ENCODE peak calls at places on chromosomes 2 and 18, in six cellular contexts. G, U, R, D, L and M are unnamed samples. For H3K79me2, the result is how much of the 10 kb centered on the place peaks cover.

GRCh38 chr2:119645173-119645846 is 33.7 kb upstream of the TMEM177 start:
- DNase-seq in G (peak), U (no peak), R (no peak), D (no peak), L (peak), M (no peak)

GRCh38 chr2:161796192-161796591 is 172.0 kb downstream of the SLC4A10 start:
- DNase-seq in G (no peak), U (no peak), R (no peak), D (no peak), L (no peak), M (no peak)

GRCh38 chr2:65548571-65549261 is 116.3 kb upstream of the SPRED2 start:
- DNase-seq in G (no peak), U (no peak), R (no peak), D (no peak), L (peak), M (peak)

GRCh38 chr18:78561757-78562445 is 417.7 kb upstream of the SALL3 start:
- DNase-seq in G (no peak), U (no peak), R (no peak), D (no peak), L (peak), M (no peak)

GRCh38 chr2:142980246-142981068 is 103.0 kb downstream of the KYNU start:
- DNase-seq in G (no peak), U (peak), R (no peak), D (peak), L (peak), M (no peak)

GRCh38 chr2:160752475-160753330 is 259.1 kb upstream of the RBMS1 start:
- DNase-seq in G (no peak), U (peak), R (no peak), D (no peak), L (peak), M (peak)

GRCh38 chr2:64652231-64653173 is 1.2 kb downstream of the SERTAD2 start:
- DNase-seq in G (no peak), U (peak), R (no peak), D (peak), L (peak), M (peak)

GRCh38 chr18:47265197-47265596 is 13.7 kb upstream of the SKOR2 start:
- DNase-seq in G (no peak), U (peak), R (no peak), D (no peak), L (peak), M (no peak)

GRCh38 chr2:70094978-70095832 is 7.9 kb downstream of the PCBP1 start:
- DNase-seq in G (no peak), U (peak), R (peak), D (peak), L (peak), M (peak)

GRCh38 chr2:391658-392170 is 103.8 kb upstream of the ALKAL2 start:
- DNase-seq in G (no peak), U (peak), R (no peak), D (no peak), L (no peak), M (no peak)

GRCh38 chr2:231356474-231356849 is 39.0 kb upstream of the B3GNT7 start:
- DNase-seq in G (no peak), U (no peak), R (no peak), D (no peak), L (no peak), M (no peak)

GRCh38 chr2:240412211-240412830 is 23.1 kb upstream of the GPC1 start:
- DNase-seq in G (no peak), U (no peak), R (no peak), D (no peak), L (no peak), M (peak)

GRCh38 chr2:238596571-238597551 is 170.1 kb downstream of the ASB1 start:
- DNase-seq in G (no peak), U (peak), R (peak), D (no peak), L (peak), M (peak)

GRCh38 chr2:135820003-135820618 is 16.9 kb downstream of the LCT start:
- DNase-seq in G (no peak), U (no peak), R (no peak), D (no peak), L (peak), M (peak)

GRCh38 chr18:39846277-39846676 is 2108.8 kb upstream of the PIK3C3 start:
- DNase-seq in G (no peak), U (no peak), R (no peak), D (no peak), L (no peak), M (peak)

GRCh38 chr18:28736223-28736622 is 559.3 kb upstream of the CDH2 start:
- DNase-seq in G (no peak), U (no peak), R (no peak), D (no peak), L (no peak), M (peak)

GRCh38 chr2:54497738-54498680 is 41.9 kb downstream of the SPTBN1 start:
- DNase-seq in G (no peak), U (peak), R (no peak), D (peak), L (no peak), M (no peak)

GRCh38 chr2:95345415-95346235 is 48.5 kb downstream of the KCNIP3 start:
- DNase-seq in G (peak), U (peak), R (peak), D (peak), L (peak), M (peak)
- TF ChIP-seq CTCF in G (peak), U (peak), R (peak), D (peak), L (peak), M (peak)

DNA sequence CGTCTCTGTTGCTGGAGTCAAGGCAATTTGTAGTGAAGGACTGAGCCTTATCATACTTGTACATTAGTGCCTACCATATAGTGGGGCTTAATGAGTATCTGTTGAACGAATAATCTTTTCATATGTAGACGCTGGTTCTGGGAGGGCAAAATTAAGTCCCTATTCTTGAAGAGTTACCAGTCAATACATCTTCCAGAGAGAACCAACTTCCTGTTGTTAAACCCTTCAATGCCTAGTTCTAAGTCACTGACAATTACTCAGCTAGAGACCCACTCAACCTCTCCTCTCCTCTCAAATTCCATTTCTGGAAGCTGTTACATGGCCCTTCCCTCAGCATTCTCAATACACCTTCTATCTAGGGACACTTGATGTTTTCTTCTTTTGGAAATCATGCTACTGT is 1.1 kb upstream of the MOB4 start:
- DNase-seq in G (peak), U (peak), R (no peak), D (peak), L (peak), M (no peak)
- H3K79me2 ChIP-seq in G (under half), U (under half), R (under half), D (under half), L (under half), M (under half)

GRCh38 chr2:172735646-172736418 is at the start of gene RAPGEF4:
- DNase-seq in G (peak), U (no peak), R (no peak), D (no peak), L (no peak), M (peak)
- H3K27ac ChIP-seq in G (no peak), U (no peak), R (no peak), D (no peak), L (no peak), M (no peak)

DNA sequence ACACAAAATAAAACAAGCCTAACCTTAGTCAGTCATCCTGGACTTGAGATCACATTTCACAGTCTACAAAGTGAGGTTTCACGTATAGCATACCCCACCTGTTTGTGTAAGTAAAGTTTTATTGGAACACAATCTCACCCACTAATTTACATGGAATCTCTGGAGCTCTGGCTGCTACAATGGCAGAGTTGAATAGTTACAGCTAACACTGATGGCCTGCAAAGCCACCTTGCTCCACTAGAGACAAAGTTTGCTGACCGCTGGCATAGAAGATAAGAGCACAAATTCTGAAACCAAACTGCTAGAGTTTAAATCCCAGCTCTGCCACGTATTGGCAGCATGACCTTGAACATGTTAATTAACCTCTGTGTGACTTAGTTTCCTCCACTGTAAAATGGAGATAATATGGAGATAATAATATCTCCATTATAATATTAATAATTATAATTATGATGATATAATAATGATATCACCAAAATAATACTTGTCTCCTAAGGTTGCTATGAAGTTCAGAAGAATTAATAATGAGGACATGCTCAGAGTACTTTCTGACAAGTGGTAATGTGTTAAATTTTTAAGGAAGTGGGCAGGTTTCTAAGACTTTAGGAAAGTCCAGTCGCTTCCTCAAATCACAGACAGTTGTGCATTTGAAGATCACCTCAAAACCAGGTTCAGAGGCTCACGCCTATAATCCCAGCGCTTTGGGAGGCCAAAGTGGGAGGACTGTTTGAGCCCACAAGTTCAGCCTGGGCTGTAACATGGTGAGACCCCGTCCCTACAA is 204.6 kb downstream of the SH3RF3 start:
- DNase-seq in G (no peak), U (peak), R (no peak), D (no peak), L (no peak), M (no peak)
- TF ChIP-seq CTCF in G (peak), U (peak), R (no peak), D (no peak), L (peak), M (peak)

DNA sequence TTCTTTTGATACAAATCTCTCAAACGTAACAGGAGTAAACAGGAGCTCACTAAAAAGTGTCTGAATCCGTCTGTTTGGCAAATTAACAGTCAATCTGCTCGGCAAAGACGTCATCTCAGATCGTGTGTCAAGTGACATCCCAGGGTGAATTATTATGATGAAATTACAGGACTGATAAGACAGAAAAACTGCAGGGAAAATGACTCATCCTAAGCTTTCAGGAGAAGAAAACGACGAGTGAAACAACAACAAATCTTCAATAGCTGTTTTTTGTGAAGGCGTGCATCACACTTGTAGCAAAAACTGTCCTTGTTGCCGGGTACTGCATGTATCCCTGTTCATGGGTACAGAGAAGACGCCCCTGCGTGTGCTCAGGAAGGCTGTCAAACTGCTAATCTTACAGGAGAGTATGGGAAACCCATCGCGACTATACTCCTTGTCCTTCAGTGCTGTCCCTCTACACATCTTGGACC is 24.9 kb downstream of the EPB41L3 start:
- DNase-seq in G (no peak), U (no peak), R (no peak), D (no peak), L (peak), M (no peak)
- H3K79me2 ChIP-seq in G (under half), U (under half), R (under half), D (under half), L (under half), M (under half)

DNA sequence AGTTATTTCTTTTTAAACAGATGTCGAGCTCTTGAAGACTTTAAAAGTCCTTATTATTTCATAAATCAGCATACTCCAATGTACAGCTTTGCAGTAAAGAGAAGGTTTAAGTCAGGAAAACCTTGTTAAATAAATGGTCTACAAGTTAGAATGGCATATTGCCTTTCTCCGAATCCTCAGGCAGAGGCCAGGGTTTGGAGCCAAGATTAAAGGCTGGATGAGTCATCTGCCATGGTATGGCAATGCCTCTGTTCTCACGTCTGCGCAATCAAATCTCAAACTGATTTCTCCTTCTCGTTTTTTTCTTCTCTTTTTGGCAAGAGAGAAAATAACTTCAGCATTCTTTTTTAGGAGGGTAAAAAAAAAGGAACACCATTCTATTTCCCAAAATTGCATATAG is 5.6 kb upstream of the KCNJ3 start:
- DNase-seq in G (no peak), U (peak), R (no peak), D (no peak), L (peak), M (no peak)
- H3K27ac ChIP-seq in G (no peak), U (no peak), R (no peak), D (no peak), L (no peak), M (no peak)

GRCh38 chr2:1856922-1857321 is 112.6 kb upstream of the PXDN start:
- DNase-seq in G (no peak), U (peak), R (no peak), D (no peak), L (peak), M (peak)

GRCh38 chr2:1858733-1859132 is 114.4 kb upstream of the PXDN start:
- DNase-seq in G (no peak), U (no peak), R (no peak), D (no peak), L (no peak), M (no peak)

GRCh38 chr2:1856481-1856880 is 112.2 kb upstream of the PXDN start:
- DNase-seq in G (no peak), U (no peak), R (no peak), D (no peak), L (no peak), M (peak)

GRCh38 chr2:1854747-1855146 is 110.4 kb upstream of the PXDN start:
- DNase-seq in G (peak), U (peak), R (no peak), D (no peak), L (peak), M (peak)

GRCh38 chr2:1855150-1855549 is 110.8 kb upstream of the PXDN start:
- DNase-seq in G (peak), U (no peak), R (no peak), D (no peak), L (peak), M (peak)
- TF ChIP-seq CTCF in G (no peak), U (no peak), R (no peak), D (no peak), L (no peak), M (no peak)

GRCh38 chr2:46303822-46304221 is 6.6 kb downstream of the EPAS1 start:
- DNase-seq in G (no peak), U (peak), R (no peak), D (no peak), L (peak), M (no peak)
- H3K79me2 ChIP-seq in G (half or more), U (half or more), R (half or more), D (under half), L (under half), M (half or more)

GRCh38 chr2:75790121-75790520 is 79.4 kb upstream of the GCFC2 start:
- DNase-seq in G (no peak), U (peak), R (no peak), D (no peak), L (no peak), M (no peak)

GRCh38 chr2:75790790-75791467 is 80.2 kb upstream of the GCFC2 start:
- DNase-seq in G (no peak), U (no peak), R (no peak), D (no peak), L (no peak), M (no peak)

GRCh38 chr2:75788154-75788553 is 77.4 kb upstream of the GCFC2 start:
- DNase-seq in G (no peak), U (peak), R (no peak), D (no peak), L (no peak), M (no peak)

GRCh38 chr2:75788925-75789324 is 78.2 kb upstream of the GCFC2 start:
- DNase-seq in G (no peak), U (peak), R (no peak), D (no peak), L (peak), M (no peak)

DNA sequence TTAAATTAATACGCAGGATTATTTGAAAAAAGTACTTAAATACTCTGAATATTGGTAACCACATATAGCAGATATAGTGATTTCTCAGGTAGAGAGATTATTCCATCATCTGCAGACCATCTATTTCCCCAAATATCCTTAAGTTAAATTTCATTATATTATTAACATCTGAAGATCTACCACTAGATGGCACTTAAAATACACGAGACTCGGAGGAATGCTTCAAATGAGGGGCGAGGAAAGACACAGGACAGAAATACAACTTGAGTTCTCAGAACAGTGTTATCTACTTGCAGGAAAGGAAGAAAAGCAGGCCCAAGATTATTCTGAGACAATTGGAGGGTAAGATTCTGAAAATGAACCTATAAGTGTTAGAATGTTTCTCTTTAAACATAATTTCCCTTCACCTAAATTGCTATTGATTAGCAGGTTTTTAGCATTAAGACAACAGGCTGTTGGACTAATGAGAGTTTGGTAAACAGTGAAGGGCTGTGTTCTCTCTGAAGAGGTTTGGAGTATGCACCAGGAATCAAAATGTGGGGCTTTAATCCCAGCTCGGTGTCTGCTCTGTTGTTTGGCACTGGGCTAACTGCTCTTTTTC is 76.9 kb upstream of the GCFC2 start:
- DNase-seq in G (peak), U (peak), R (no peak), D (peak), L (peak), M (peak)
- H3K27ac ChIP-seq in G (peak), U (no peak), R (no peak), D (no peak), L (no peak), M (no peak)

GRCh38 chr18:9474983-9475642 is at the start of gene RALBP1:
- DNase-seq in G (peak), U (peak), R (peak), D (peak), L (peak), M (peak)
- TF ChIP-seq CTCF in G (peak), U (peak), R (peak), D (peak), L (no peak), M (no peak)